ENCODE peak calls at places on chromosomes 12 and 14, in six cellular contexts. One of them, this sample, is unnamed.

GRCh38 chr12:53743277-53744129 is 8.3 kb downstream of the CISTR start:
- DNase-seq in endodermal cell: peak
- DNase-seq in HFFc6: no peak
- DNase-seq in progenitor cell of endocrine pancreas: peak
- DNase-seq in AG04449: no peak
- DNase-seq in MCF 10A: peak
- DNase-seq in this sample: peak

GRCh38 chr12:76455582-76456345 is 103.8 kb downstream of the OSBPL8 start:
- DNase-seq in endodermal cell: no peak
- DNase-seq in HFFc6: peak
- DNase-seq in progenitor cell of endocrine pancreas: no peak
- DNase-seq in AG04449: peak
- DNase-seq in MCF 10A: peak
- DNase-seq in this sample: peak

GRCh38 chr12:61291647-61292046 is 968.6 kb upstream of the USP15 start:
- DNase-seq in endodermal cell: no peak
- DNase-seq in HFFc6: no peak
- DNase-seq in progenitor cell of endocrine pancreas: no peak
- DNase-seq in AG04449: no peak
- DNase-seq in MCF 10A: peak
- DNase-seq in this sample: peak

GRCh38 chr14:80427101-80427500 is 215.8 kb upstream of the DIO2 start:
- DNase-seq in endodermal cell: no peak
- DNase-seq in HFFc6: no peak
- DNase-seq in progenitor cell of endocrine pancreas: no peak
- DNase-seq in AG04449: no peak
- DNase-seq in MCF 10A: peak
- DNase-seq in this sample: peak

GRCh38 chr12:230925-231671 is 17.1 kb upstream of the SLC6A12 start:
- DNase-seq in endodermal cell: peak
- DNase-seq in HFFc6: no peak
- DNase-seq in progenitor cell of endocrine pancreas: no peak
- DNase-seq in AG04449: no peak
- DNase-seq in MCF 10A: no peak
- DNase-seq in this sample: no peak

GRCh38 chr12:40693503-40693863 is 1.2 kb downstream of the CNTN1 start:
- DNase-seq in endodermal cell: peak
- DNase-seq in HFFc6: no peak
- DNase-seq in progenitor cell of endocrine pancreas: no peak
- DNase-seq in AG04449: no peak
- DNase-seq in MCF 10A: no peak
- DNase-seq in this sample: peak

GRCh38 chr12:89040146-89040964 is 311.9 kb downstream of the DUSP6 start:
- DNase-seq in endodermal cell: peak
- DNase-seq in HFFc6: peak
- DNase-seq in progenitor cell of endocrine pancreas: no peak
- DNase-seq in AG04449: peak
- DNase-seq in MCF 10A: no peak
- DNase-seq in this sample: peak

GRCh38 chr12:65464930-65465329 is 186.4 kb downstream of the MSRB3 start:
- DNase-seq in endodermal cell: no peak
- DNase-seq in HFFc6: peak
- DNase-seq in progenitor cell of endocrine pancreas: no peak
- DNase-seq in AG04449: peak
- DNase-seq in MCF 10A: peak
- DNase-seq in this sample: peak

GRCh38 chr14:104394606-104394910 is 185.0 kb upstream of the C14orf180 start:
- DNase-seq in endodermal cell: no peak
- DNase-seq in HFFc6: no peak
- DNase-seq in progenitor cell of endocrine pancreas: no peak
- DNase-seq in AG04449: no peak
- DNase-seq in MCF 10A: no peak
- DNase-seq in this sample: no peak

GRCh38 chr14:98897605-98898309 is 374.2 kb downstream of the BCL11B start:
- DNase-seq in endodermal cell: no peak
- DNase-seq in HFFc6: no peak
- DNase-seq in progenitor cell of endocrine pancreas: no peak
- DNase-seq in AG04449: no peak
- DNase-seq in MCF 10A: peak
- DNase-seq in this sample: peak

GRCh38 chr12:122982963-122983788 is 2.7 kb downstream of the ARL6IP4 start:
- DNase-seq in endodermal cell: no peak
- DNase-seq in HFFc6: no peak
- DNase-seq in progenitor cell of endocrine pancreas: no peak
- DNase-seq in AG04449: no peak
- DNase-seq in MCF 10A: no peak
- DNase-seq in this sample: no peak

GRCh38 chr12:80268924-80269749 is 169.8 kb downstream of the OTOGL start:
- DNase-seq in endodermal cell: no peak
- DNase-seq in HFFc6: peak
- DNase-seq in progenitor cell of endocrine pancreas: no peak
- DNase-seq in AG04449: peak
- DNase-seq in MCF 10A: peak
- DNase-seq in this sample: peak

GRCh38 chr12:121582583-121583333 is 1.9 kb upstream of the KDM2B start:
- DNase-seq in endodermal cell: peak
- DNase-seq in HFFc6: no peak
- DNase-seq in progenitor cell of endocrine pancreas: peak
- DNase-seq in AG04449: no peak
- DNase-seq in MCF 10A: no peak
- DNase-seq in this sample: no peak

GRCh38 chr12:100826323-100826722 is 31.7 kb downstream of the ANO4 start:
- DNase-seq in endodermal cell: peak
- DNase-seq in HFFc6: peak
- DNase-seq in progenitor cell of endocrine pancreas: peak
- DNase-seq in AG04449: no peak
- DNase-seq in MCF 10A: peak
- DNase-seq in this sample: peak

GRCh38 chr12:131159660-131160059 is 206.0 kb downstream of the ADGRD1 start:
- DNase-seq in endodermal cell: peak
- DNase-seq in HFFc6: no peak
- DNase-seq in progenitor cell of endocrine pancreas: no peak
- DNase-seq in AG04449: no peak
- DNase-seq in MCF 10A: peak
- DNase-seq in this sample: no peak

GRCh38 chr12:65269603-65270002 is 8.9 kb upstream of the MSRB3 start:
- DNase-seq in endodermal cell: no peak
- DNase-seq in HFFc6: no peak
- DNase-seq in progenitor cell of endocrine pancreas: no peak
- DNase-seq in AG04449: no peak
- DNase-seq in MCF 10A: no peak
- DNase-seq in this sample: peak

GRCh38 chr12:128783129-128783574 is 40.6 kb downstream of the SLC15A4 start:
- DNase-seq in endodermal cell: no peak
- DNase-seq in HFFc6: no peak
- DNase-seq in progenitor cell of endocrine pancreas: no peak
- DNase-seq in AG04449: no peak
- DNase-seq in MCF 10A: peak
- DNase-seq in this sample: no peak

GRCh38 chr14:20719777-20720176 is 25.9 kb upstream of the EDDM3A start:
- DNase-seq in endodermal cell: no peak
- DNase-seq in HFFc6: no peak
- DNase-seq in progenitor cell of endocrine pancreas: no peak
- DNase-seq in AG04449: no peak
- DNase-seq in MCF 10A: no peak
- DNase-seq in this sample: peak

GRCh38 chr12:94644622-94645021 is 5.7 kb downstream of the TMCC3 start:
- DNase-seq in endodermal cell: no peak
- DNase-seq in HFFc6: no peak
- DNase-seq in progenitor cell of endocrine pancreas: no peak
- DNase-seq in AG04449: no peak
- DNase-seq in MCF 10A: peak
- DNase-seq in this sample: peak

GRCh38 chr12:70853326-70853725 is 67.2 kb downstream of the PTPRR start:
- DNase-seq in endodermal cell: no peak
- DNase-seq in HFFc6: no peak
- DNase-seq in progenitor cell of endocrine pancreas: no peak
- DNase-seq in AG04449: no peak
- DNase-seq in MCF 10A: peak
- DNase-seq in this sample: peak

GRCh38 chr12:47190905-47191304 is 111.1 kb upstream of the AMIGO2 start:
- DNase-seq in endodermal cell: no peak
- DNase-seq in HFFc6: no peak
- DNase-seq in progenitor cell of endocrine pancreas: no peak
- DNase-seq in AG04449: no peak
- DNase-seq in MCF 10A: no peak
- DNase-seq in this sample: no peak

DNA sequence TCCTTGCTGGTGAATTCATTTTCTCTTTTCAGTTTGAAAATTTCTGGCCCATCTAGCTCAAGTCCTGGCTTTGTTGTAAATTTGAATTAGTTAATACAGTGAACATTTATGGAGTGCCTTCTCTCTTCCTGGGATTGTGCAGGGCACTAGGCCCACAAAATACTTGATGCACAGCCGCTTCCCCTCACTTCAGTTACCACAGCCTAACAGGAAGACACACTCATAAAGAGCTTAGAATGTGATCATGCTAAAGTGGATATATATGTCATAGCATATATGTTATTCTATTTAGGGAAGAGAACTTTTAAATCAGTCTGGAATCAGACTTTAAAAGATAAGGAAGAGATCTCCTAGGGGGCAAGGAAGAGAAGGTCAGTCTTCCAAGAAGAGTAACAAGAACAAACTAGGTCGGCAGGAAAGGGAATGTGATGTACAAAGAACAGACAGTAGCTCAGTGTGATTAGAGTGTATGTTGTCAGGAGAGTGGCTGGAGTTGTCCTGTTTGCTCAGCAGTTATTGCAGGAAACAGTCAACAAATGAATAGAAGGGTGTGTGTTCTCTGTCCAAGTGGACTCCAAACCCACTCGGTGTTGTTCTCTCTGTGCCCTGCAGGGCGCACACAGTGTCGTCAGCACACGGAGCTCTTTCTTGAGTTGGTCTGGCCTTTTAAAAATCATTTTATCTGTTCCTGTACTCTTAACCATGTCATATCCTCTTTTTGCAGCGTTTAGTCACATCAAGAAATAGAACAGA is 74.4 kb downstream of the DAAM1 start:
- DNase-seq in endodermal cell: no peak
- DNase-seq in HFFc6: no peak
- DNase-seq in progenitor cell of endocrine pancreas: no peak
- DNase-seq in AG04449: no peak
- DNase-seq in MCF 10A: no peak
- DNase-seq in this sample: no peak
- TF ChIP-seq CTCF in endodermal cell: peak
- TF ChIP-seq CTCF in HFFc6: peak
- TF ChIP-seq CTCF in progenitor cell of endocrine pancreas: peak
- TF ChIP-seq CTCF in AG04449: no peak
- TF ChIP-seq CTCF in MCF 10A: no peak
- TF ChIP-seq CTCF in this sample: peak

DNA sequence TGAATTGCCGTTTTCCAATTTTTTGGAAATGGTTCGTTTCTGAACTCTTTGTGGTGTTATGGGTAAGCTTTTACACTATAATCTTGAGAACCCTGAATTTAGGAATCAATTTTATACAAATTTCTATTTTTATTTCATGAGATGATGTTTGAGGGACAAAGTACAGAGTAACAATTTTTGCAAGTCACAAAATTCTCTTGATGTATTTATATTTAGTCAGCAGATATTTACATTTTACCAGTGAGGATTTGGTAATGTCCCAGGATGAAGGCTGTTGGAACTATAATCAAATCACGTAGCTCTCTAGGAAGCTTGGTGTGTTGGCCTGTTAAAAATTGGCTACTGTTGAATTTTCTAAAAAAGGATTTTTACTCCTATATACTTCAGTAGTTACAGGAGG is 24.2 kb downstream of the GPATCH2L start:
- DNase-seq in endodermal cell: no peak
- DNase-seq in HFFc6: no peak
- DNase-seq in progenitor cell of endocrine pancreas: no peak
- DNase-seq in AG04449: no peak
- DNase-seq in MCF 10A: no peak
- DNase-seq in this sample: no peak
- TF ChIP-seq CTCF in endodermal cell: no peak
- TF ChIP-seq CTCF in HFFc6: no peak
- TF ChIP-seq CTCF in progenitor cell of endocrine pancreas: no peak
- TF ChIP-seq CTCF in AG04449: no peak
- TF ChIP-seq CTCF in MCF 10A: no peak
- TF ChIP-seq CTCF in this sample: no peak

GRCh38 chr14:88233915-88234314 is 89.2 kb downstream of the KCNK10 start:
- DNase-seq in endodermal cell: peak
- DNase-seq in HFFc6: no peak
- DNase-seq in progenitor cell of endocrine pancreas: no peak
- DNase-seq in AG04449: no peak
- DNase-seq in MCF 10A: peak
- DNase-seq in this sample: peak
- TF ChIP-seq CTCF in endodermal cell: peak
- TF ChIP-seq CTCF in HFFc6: peak
- TF ChIP-seq CTCF in progenitor cell of endocrine pancreas: peak
- TF ChIP-seq CTCF in AG04449: no peak
- TF ChIP-seq CTCF in MCF 10A: peak
- TF ChIP-seq CTCF in this sample: peak

DNA sequence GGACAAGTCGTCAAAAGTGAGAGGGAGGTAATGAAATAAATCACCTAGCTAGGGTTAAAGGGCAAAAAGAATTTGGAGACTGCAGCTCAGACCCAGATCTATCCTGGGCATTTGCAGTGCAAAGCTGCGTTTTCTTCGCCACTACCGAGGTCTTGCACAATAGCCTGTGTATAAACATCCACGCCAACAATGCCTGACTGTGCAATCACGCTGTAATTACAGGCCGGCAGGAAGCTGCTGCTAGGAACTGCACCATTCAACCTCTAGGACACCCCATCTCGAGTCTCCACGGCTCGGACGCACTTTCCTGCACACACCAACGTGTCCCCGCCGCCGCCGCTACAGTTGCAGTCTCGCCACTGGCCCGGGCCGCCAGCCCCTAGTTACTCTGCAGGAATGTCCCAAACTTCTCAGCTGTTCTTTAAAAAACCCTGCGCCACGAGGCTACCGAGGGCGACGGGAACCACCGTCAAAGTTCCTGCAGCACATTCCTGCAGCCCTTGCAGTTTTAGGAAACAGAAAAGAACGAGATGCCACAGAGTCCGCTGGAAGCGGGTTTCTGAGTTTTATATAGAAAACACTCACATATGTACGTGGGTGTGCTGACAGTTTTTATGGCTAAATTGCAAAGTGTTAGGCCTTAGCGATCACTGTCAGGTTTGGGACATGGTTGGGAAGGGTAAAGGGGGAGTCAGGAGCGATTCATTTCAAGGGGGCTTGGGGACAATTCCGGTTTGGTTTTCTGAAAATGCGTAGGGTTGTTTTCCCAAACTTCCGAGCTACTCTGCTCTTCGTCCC is 65.6 kb upstream of the PTGR2 start:
- DNase-seq in endodermal cell: peak
- DNase-seq in HFFc6: peak
- DNase-seq in progenitor cell of endocrine pancreas: peak
- DNase-seq in AG04449: peak
- DNase-seq in MCF 10A: peak
- DNase-seq in this sample: peak
- TF ChIP-seq CTCF in endodermal cell: peak
- TF ChIP-seq CTCF in HFFc6: peak
- TF ChIP-seq CTCF in progenitor cell of endocrine pancreas: peak
- TF ChIP-seq CTCF in AG04449: peak
- TF ChIP-seq CTCF in MCF 10A: no peak
- TF ChIP-seq CTCF in this sample: peak